ENCODE peak calls at places on chromosomes 5 and 9, in four cellular contexts. A is HL-60, R is K562, S is GM12878. O is an unnamed sample.

GRCh38 chr9:117957267-117957666 is 253.1 kb downstream of the TLR4 start:
- DNase-seq in S (no peak), A (no peak), R (no peak), O (no peak)

GRCh38 chr9:96084289-96084688 is 208.8 kb downstream of the ERCC6L2 start:
- DNase-seq in R (no peak), S (no peak), A (no peak), O (no peak)

GRCh38 chr5:176533894-176534611 is 3.1 kb downstream of the RNF44 start:
- DNase-seq in R (no peak), S (no peak), A (no peak), O (no peak)

GRCh38 chr5:132414634-132415377 is 45.3 kb downstream of the SLC22A5 start:
- DNase-seq in R (no peak), A (no peak), S (no peak), O (no peak)

GRCh38 chr5:40781843-40782409 is 16.2 kb downstream of the PRKAA1 start:
- DNase-seq in R (no peak), S (no peak), A (no peak), O (no peak)

GRCh38 chr9:15373201-15373530 is 49.5 kb upstream of the SNAPC3 start:
- DNase-seq in R (no peak), A (no peak), S (no peak), O (no peak)

GRCh38 chr5:24401767-24402166 is 243.0 kb downstream of the CDH10 start:
- DNase-seq in R (no peak), A (peak; percentile 10), S (no peak), O (no peak)

GRCh38 chr5:168291961-168292782 is 727 bp downstream of the WWC1 start:
- DNase-seq in S (no peak), A (no peak), R (no peak), O (no peak)

GRCh38 chr5:143284002-143284401 is 119.5 kb downstream of the NR3C1 start:
- DNase-seq in S (no peak), R (no peak), A (no peak), O (no peak)

GRCh38 chr5:33612386-33612785 is 171.6 kb downstream of the TARS1 start:
- DNase-seq in S (no peak), R (no peak), A (no peak), O (no peak)

GRCh38 chr9:84301851-84302250 is 38.7 kb downstream of the SLC28A3 start:
- DNase-seq in R (no peak), A (no peak), S (no peak), O (no peak)

GRCh38 chr5:124438390-124439380 is 307.8 kb downstream of the ZNF608 start:
- DNase-seq in R (no peak), A (no peak), S (no peak), O (no peak)

GRCh38 chr5:138573949-138574670 is 1.1 kb downstream of the HSPA9 start:
- DNase-seq in A (no peak), S (no peak), R (no peak), O (no peak)

GRCh38 chr5:14367364-14367763 is 214.2 kb upstream of the OTULINL start:
- DNase-seq in R (no peak), S (no peak), A (no peak), O (no peak)

GRCh38 chr9:81408951-81409350 is 280.4 kb downstream of the TLE1 start:
- DNase-seq in R (no peak), S (no peak), A (peak; percentile 13), O (no peak)

GRCh38 chr5:152084476-152084875 is 159.8 kb upstream of the GLRA1 start:
- DNase-seq in A (no peak), R (no peak), S (no peak), O (no peak)

GRCh38 chr5:122163151-122164069 is 34.1 kb downstream of the ZNF474 start:
- DNase-seq in R (no peak), A (no peak), S (no peak), O (no peak)

GRCh38 chr9:74443036-74443750 is 53.9 kb upstream of the RORB start:
- DNase-seq in R (no peak), S (no peak), A (no peak), O (no peak)

GRCh38 chr9:135522931-135523330 is 1.7 kb downstream of the LCN1 start:
- DNase-seq in R (no peak), S (no peak), A (no peak), O (no peak)

GRCh38 chr5:83564069-83564749 is 92.7 kb downstream of the VCAN start:
- DNase-seq in R (peak; percentile 44), A (no peak), S (no peak), O (no peak)

GRCh38 chr5:135601466-135601865 is 22.7 kb upstream of the CXCL14 start:
- DNase-seq in R (no peak), A (no peak), S (no peak), O (no peak)

GRCh38 chr5:2542026-2542425 is 209.5 kb downstream of the IRX2 start:
- DNase-seq in R (no peak), S (no peak), A (no peak), O (no peak)

GRCh38 chr5:131589510-131590348 is 45.3 kb downstream of the RAPGEF6 start:
- DNase-seq in A (peak; percentile 3), S (peak; percentile 23), R (peak; percentile 30), O (no peak)

GRCh38 chr5:172802013-172802584 is 31.1 kb upstream of the DUSP1 start:
- DNase-seq in A (no peak), R (peak; percentile 76), S (no peak), O (no peak)

GRCh38 chr5:125326114-125326513 is 579.7 kb upstream of the ZNF608 start:
- DNase-seq in S (no peak), R (no peak), A (no peak), O (no peak)

GRCh38 chr5:127697894-127698600 is 5.1 kb upstream of the CCDC192 start:
- DNase-seq in S (no peak), A (no peak), R (no peak), O (no peak)
- TF ChIP-seq SPI1 in S (no peak), A (no peak), R (no peak), O (no peak)

GRCh38 chr9:34376596-34377401 is at the start of gene MYORG:
- DNase-seq in R (peak; percentile 95), S (peak; percentile 82), A (peak; percentile 91), O (peak; percentile 97)
- TF ChIP-seq SPI1 in R (no peak), S (no peak), A (no peak), O (no peak)

GRCh38 chr5:76804266-76804665 is 14.6 kb upstream of the F2RL1 start:
- DNase-seq in S (no peak), R (no peak), A (no peak), O (no peak)

GRCh38 chr5:76799588-76799987 is 19.2 kb upstream of the F2RL1 start:
- DNase-seq in S (no peak), R (no peak), A (no peak), O (no peak)

GRCh38 chr5:76801803-76802195 is 17.0 kb upstream of the F2RL1 start:
- DNase-seq in S (no peak), A (no peak), R (no peak), O (no peak)

DNA sequence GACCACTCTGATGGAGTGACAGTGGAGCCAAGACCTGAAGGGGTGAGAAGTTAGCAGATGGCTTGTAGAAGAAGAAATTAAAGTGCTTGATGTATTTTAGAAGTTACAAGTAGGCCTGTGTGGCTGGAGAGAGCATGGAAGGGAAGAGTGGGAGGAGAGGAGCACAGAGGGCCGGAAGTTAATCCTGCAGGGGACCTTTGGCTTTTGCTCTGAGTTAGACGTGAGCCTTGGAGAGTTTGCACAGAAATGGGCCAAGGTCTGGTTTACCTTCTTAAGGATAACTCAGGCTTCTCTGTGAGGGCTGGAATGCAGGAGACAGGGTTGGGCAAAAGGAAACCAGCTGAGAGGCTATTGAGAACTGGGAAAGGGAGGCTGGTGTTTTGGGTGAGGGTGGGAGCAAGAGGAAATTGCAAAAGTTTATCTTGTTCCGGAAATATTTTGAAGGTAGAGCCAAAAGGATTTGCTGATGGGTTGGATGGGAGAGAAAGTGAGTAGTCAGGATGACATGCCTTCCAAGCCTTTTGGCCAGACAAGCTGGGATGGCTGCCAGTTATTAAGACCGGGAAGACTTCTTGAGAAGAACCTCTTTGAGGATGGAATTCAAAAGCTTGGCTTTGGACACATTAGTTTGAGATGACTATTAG is 17.5 kb upstream of the F2RL1 start:
- DNase-seq in R (no peak), S (no peak), A (no peak), O (no peak)
- TF ChIP-seq SPI1 in R (no peak), S (no peak), A (no peak), O (no peak)

GRCh38 chr5:89044665-89045200 is 161.7 kb upstream of the MEF2C start:
- DNase-seq in R (no peak), S (no peak), A (no peak), O (no peak)

GRCh38 chr5:89045216-89045615 is 162.2 kb upstream of the MEF2C start:
- DNase-seq in S (no peak), A (no peak), R (no peak), O (no peak)

GRCh38 chr5:89041249-89041808 is 158.3 kb upstream of the MEF2C start:
- DNase-seq in R (no peak), S (no peak), A (no peak), O (no peak)

GRCh38 chr5:89042746-89043145 is 159.8 kb upstream of the MEF2C start:
- DNase-seq in S (no peak), R (no peak), A (no peak), O (no peak)

DNA sequence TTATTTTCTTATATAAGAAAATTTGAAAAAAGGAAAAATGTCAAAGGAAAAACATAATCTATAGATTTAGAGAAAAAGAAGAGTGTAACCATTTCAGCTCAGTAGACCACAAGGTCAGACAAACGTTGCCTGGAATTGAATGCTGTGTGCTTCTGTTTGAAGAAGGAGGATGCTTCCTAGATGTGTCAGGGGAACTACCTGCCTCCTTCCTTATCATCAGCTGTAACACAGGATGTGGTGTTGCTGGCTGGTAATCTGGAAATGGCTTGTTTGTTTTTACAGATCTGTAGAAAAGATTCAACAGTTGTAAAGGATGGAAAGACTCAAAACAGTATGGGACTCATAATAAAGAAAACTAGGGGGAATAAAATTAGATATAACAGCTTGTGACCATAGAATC is 160.7 kb upstream of the MEF2C start:
- DNase-seq in R (no peak), A (no peak), S (no peak), O (no peak)
- TF ChIP-seq SPI1 in R (no peak), A (no peak), S (no peak), O (no peak)

GRCh38 chr9:127036437-127036836 is 86.0 kb downstream of the ANGPTL2 start:
- DNase-seq in R (no peak), S (no peak), A (no peak), O (no peak)
- TF ChIP-seq SPI1 in R (no peak), S (no peak), A (no peak), O (no peak)

DNA sequence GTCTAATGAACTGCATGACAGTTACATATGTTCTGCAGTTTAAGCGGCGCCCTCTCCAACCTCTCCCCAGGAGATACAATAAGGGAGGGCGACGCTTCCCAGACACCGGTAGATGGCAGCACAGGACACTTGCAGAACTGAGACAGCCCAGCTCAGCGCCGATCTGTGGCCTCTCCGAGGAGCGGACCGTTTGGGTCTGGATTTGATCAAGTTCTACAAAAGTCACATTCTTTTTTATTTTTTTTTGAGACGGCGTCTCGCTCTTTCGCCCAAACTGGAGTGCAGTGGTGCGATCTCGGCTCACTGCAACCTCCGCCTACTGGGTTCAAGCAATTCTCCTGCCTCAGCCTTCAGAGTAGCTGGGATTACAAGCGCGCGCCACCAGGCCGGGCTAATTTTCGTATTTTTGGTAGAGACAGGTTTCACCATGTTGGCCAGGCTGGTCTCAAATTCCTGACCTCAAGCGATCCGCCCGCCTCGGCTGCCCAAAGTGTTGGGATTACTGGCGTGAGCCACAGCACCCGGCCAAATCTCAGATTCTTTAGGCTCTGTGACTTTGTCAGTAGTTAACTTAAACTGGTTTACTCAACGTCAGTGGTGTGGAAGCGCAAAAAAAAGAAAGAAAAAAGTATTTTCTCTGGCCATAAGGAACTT is 1.4 kb upstream of the ATOSB start:
- DNase-seq in R (peak; percentile 71), A (peak; percentile 76), S (no peak), O (peak; percentile 74)
- TF ChIP-seq SPI1 in R (no peak), A (no peak), S (no peak), O (no peak)